ENCODE peak calls at places on chromosomes 1 and 21, in nine cellular contexts. Y is mesendoderm; W is adrenal gland; T is spleen; L is suprapubic skin; Q is ovary; U is CD8-positive, alpha-beta memory T cell; I is psoas muscle; R is IMR-90. C is an unnamed sample.
A peak's percentile ranks its signal among the peaks of the same experiment; 100 is the strongest.

GRCh38 chr1:200733907-200734306 is 4.8 kb upstream of the CAMSAP2 start:
- DNase-seq in Y (no peak), W (no peak), T (no peak), L (no peak), Q (no peak), U (no peak), I (no peak), R (no peak), C (no peak)

GRCh38 chr1:86429830-86430229 is 5.9 kb downstream of the CLCA2 start:
- DNase-seq in Y (no peak), W (peak; percentile 78), T (no peak), L (no peak), Q (no peak), U (no peak), I (no peak), R (peak; percentile 93), C (peak; percentile 13)

GRCh38 chr21:44653656-44654575 is 543 bp downstream of the KRTAP12-4 start:
- DNase-seq in Y (no peak), W (no peak), T (no peak), L (no peak), Q (no peak), U (peak; percentile 85), I (no peak), R (no peak), C (no peak)

GRCh38 chr1:205626216-205626615 is 5.6 kb downstream of the ELK4 start:
- DNase-seq in Y (no peak), W (no peak), T (no peak), L (no peak), Q (no peak), U (no peak), I (no peak), R (no peak), C (no peak)

GRCh38 chr1:206004821-206005220 is 1.6 kb upstream of the RAB7B start:
- DNase-seq in Y (no peak), W (no peak), T (no peak), L (peak; percentile 32), Q (no peak), U (no peak), I (no peak), R (no peak), C (no peak)

GRCh38 chr1:21932127-21932526 is 5.0 kb downstream of the HSPG2 start:
- DNase-seq in Y (no peak), W (peak; percentile 91), T (no peak), L (no peak), Q (no peak), U (no peak), I (peak; percentile 53), R (peak; percentile 86), C (peak; percentile 54)

GRCh38 chr1:10980841-10981727 is 31.4 kb upstream of the TARDBP start:
- DNase-seq in Y (no peak), W (peak; percentile 26), T (no peak), L (no peak), Q (no peak), U (no peak), I (peak; percentile 61), R (no peak), C (no peak)

GRCh38 chr21:45534591-45535331 is 7.5 kb downstream of the SLC19A1 start:
- DNase-seq in Y (no peak), W (peak; percentile 94), T (peak; percentile 84), L (peak; percentile 76), Q (peak; percentile 73), U (peak; percentile 34), I (peak; percentile 46), R (no peak), C (no peak)

GRCh38 chr1:108644984-108645383 is 15.9 kb downstream of the HENMT1 start:
- DNase-seq in Y (peak; percentile 28), W (no peak), T (peak; percentile 80), L (no peak), Q (no peak), U (peak; percentile 73), I (no peak), R (no peak), C (no peak)

GRCh38 chr1:33182452-33182851 is 609 bp upstream of the TRIM62 start:
- DNase-seq in Y (peak; percentile 18), W (no peak), T (no peak), L (peak; percentile 66), Q (peak; percentile 59), U (no peak), I (no peak), R (peak; percentile 65), C (no peak)

GRCh38 chr1:219171192-219171935 is 2.3 kb upstream of the LYPLAL1 start:
- DNase-seq in Y (no peak), W (no peak), T (no peak), L (no peak), Q (no peak), U (no peak), I (no peak), R (peak; percentile 24), C (no peak)

GRCh38 chr1:212179394-212180076 is 105.7 kb upstream of the PPP2R5A start:
- DNase-seq in Y (no peak), W (no peak), T (no peak), L (no peak), Q (no peak), U (no peak), I (no peak), R (peak; percentile 97), C (no peak)

GRCh38 chr1:12456979-12457378 is 161.0 kb downstream of the DHRS3 start:
- DNase-seq in Y (no peak), W (no peak), T (no peak), L (no peak), Q (no peak), U (no peak), I (no peak), R (peak; percentile 63), C (no peak)

GRCh38 chr1:17629460-17629859 is 90.0 kb downstream of the ARHGEF10L start:
- DNase-seq in Y (peak; percentile 77), W (no peak), T (no peak), L (no peak), Q (no peak), U (no peak), I (no peak), R (no peak), C (no peak)

GRCh38 chr1:247371801-247372259 is 40.2 kb upstream of the ZNF496 start:
- DNase-seq in Y (no peak), W (no peak), T (no peak), L (no peak), Q (no peak), U (no peak), I (no peak), R (no peak), C (no peak)

GRCh38 chr1:95953005-95953404 is 719.0 kb downstream of the RWDD3 start:
- DNase-seq in Y (peak; percentile 56), W (no peak), T (no peak), L (no peak), Q (no peak), U (no peak), I (no peak), R (peak; percentile 1), C (no peak)

GRCh38 chr1:53356637-53357036 is 28.8 kb upstream of the LRP8 start:
- DNase-seq in Y (no peak), W (no peak), T (no peak), L (no peak), Q (no peak), U (no peak), I (no peak), R (no peak), C (no peak)

GRCh38 chr1:68228833-68229232 is 3.5 kb downstream of the WLS start:
- DNase-seq in Y (no peak), W (no peak), T (no peak), L (no peak), Q (no peak), U (no peak), I (no peak), R (peak; percentile 41), C (no peak)
- H3K4me1 ChIP-seq in Y (peaks cover 8% of the 10 kb centered on the region), W (peaks cover 20% of the 10 kb centered on the region), T (peaks cover 48% of the 10 kb centered on the region), L (peaks cover 69% of the 10 kb centered on the region), Q (peaks cover 13% of the 10 kb centered on the region), U (no peaks in the 10 kb centered on the region), I (peaks cover 8% of the 10 kb centered on the region), R (peaks cover 6% of the 10 kb centered on the region), C (peaks cover 17% of the 10 kb centered on the region)

GRCh38 chr1:235980976-235981375 is 83.9 kb downstream of the NID1 start:
- DNase-seq in Y (no peak), W (no peak), T (no peak), L (no peak), Q (no peak), U (no peak), I (no peak), R (no peak), C (no peak)
- H3K4me1 ChIP-seq in Y (no peaks in the 10 kb centered on the region), W (peaks cover 12% of the 10 kb centered on the region), T (peaks cover 20% of the 10 kb centered on the region), L (no peaks in the 10 kb centered on the region), Q (peaks cover 8% of the 10 kb centered on the region), U (no peaks in the 10 kb centered on the region), I (no peaks in the 10 kb centered on the region), R (peaks cover 13% of the 10 kb centered on the region), C (peaks cover 57% of the 10 kb centered on the region)

DNA sequence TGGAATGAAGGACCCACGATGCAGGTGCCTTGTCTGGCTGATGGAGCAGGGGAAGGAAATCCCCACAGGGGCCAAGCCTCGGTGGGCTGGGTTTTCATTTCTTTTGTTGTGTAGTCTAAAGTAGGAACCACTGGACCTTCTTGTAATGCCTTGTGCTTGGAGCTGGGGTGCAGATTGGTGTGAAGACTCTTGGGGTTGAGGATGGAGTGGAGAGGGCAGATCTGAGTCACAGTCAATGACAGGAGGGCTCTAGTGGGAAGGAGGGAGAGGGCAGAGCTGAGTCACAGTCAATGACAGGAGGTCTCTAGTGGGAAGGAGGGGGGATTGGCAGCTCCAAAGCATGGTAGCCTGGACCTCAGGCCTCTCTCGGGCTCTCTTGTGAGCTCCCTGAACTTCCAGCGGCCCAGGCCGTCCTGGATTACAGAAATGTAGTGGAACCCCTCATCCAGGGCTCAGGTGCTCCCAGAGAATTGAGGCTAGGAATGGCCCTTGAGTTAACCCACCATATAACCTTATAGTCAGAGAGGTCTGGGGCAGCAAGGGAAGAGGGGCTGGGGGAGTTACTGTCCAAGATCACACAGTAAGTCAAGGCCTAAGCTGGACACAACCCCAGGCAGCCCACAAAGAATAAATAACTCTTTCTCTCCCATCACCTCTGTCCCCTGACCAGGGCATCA is 313.8 kb downstream of the MATN1 start:
- DNase-seq in Y (no peak), W (no peak), T (peak; percentile 34), L (peak; percentile 74), Q (no peak), U (no peak), I (no peak), R (no peak), C (no peak)
- H3K4me1 ChIP-seq in Y (peaks cover 17% of the 10 kb centered on the region), W (no peaks in the 10 kb centered on the region), T (no peaks in the 10 kb centered on the region), L (no peaks in the 10 kb centered on the region), Q (no peaks in the 10 kb centered on the region), U (no peaks in the 10 kb centered on the region), I (no peaks in the 10 kb centered on the region), R (no peaks in the 10 kb centered on the region), C (no peaks in the 10 kb centered on the region)

GRCh38 chr1:93595266-93595665 is 86.4 kb downstream of the BCAR3 start:
- DNase-seq in Y (no peak), W (no peak), T (no peak), L (no peak), Q (no peak), U (no peak), I (no peak), R (peak; percentile 57), C (no peak)

GRCh38 chr1:93592636-93592949 is 89.0 kb downstream of the BCAR3 start:
- DNase-seq in Y (no peak), W (no peak), T (peak; percentile 48), L (no peak), Q (no peak), U (no peak), I (no peak), R (no peak), C (no peak)

GRCh38 chr1:93594603-93594880 is 87.1 kb downstream of the BCAR3 start:
- DNase-seq in Y (no peak), W (no peak), T (no peak), L (no peak), Q (no peak), U (no peak), I (no peak), R (no peak), C (no peak)

GRCh38 chr1:93595749-93596148 is 85.9 kb downstream of the BCAR3 start:
- DNase-seq in Y (peak; percentile 54), W (no peak), T (no peak), L (no peak), Q (no peak), U (no peak), I (no peak), R (no peak), C (no peak)

GRCh38 chr1:93593868-93594602 is 87.6 kb downstream of the BCAR3 start:
- DNase-seq in Y (no peak), W (no peak), T (peak; percentile 46), L (no peak), Q (no peak), U (no peak), I (no peak), R (no peak), C (no peak)
- H3K4me1 ChIP-seq in Y (peaks cover 4% of the 10 kb centered on the region), W (peaks cover 44% of the 10 kb centered on the region), T (peaks cover 21% of the 10 kb centered on the region), L (peaks cover 67% of the 10 kb centered on the region), Q (peaks cover 2% of the 10 kb centered on the region), U (peaks cover 8% of the 10 kb centered on the region), I (peaks cover 78% of the 10 kb centered on the region), R (peaks cover 22% of the 10 kb centered on the region), C (peaks cover 31% of the 10 kb centered on the region)

C was measured in thoracic aorta.